ENCODE peak calls at places on chromosomes 1 and 21, in six cellular contexts. One of them, this sample, is unnamed.
A peak's percentile ranks its signal among the peaks of the same experiment; 100 is the strongest.

GRCh38 chr1:16085521-16085920 is 12.1 kb upstream of the FAM131C start:
- DNase-seq in cardiac muscle cell: no peak
- DNase-seq in uterus: no peak
- DNase-seq in heart right ventricle: no peak
- DNase-seq in CD8-positive, alpha-beta T cell: no peak
- DNase-seq in fibroblast of lung: no peak
- DNase-seq in this sample: no peak

GRCh38 chr1:50271337-50271736 is 151.9 kb downstream of the DMRTA2 start:
- DNase-seq in cardiac muscle cell: no peak
- DNase-seq in uterus: no peak
- DNase-seq in heart right ventricle: no peak
- DNase-seq in CD8-positive, alpha-beta T cell: no peak
- DNase-seq in fibroblast of lung: no peak
- DNase-seq in this sample: no peak

GRCh38 chr1:220786337-220787068 is at the start of gene MTARC1:
- DNase-seq in cardiac muscle cell: peak; percentile 90
- DNase-seq in uterus: peak; percentile 40
- DNase-seq in heart right ventricle: peak; percentile 78
- DNase-seq in CD8-positive, alpha-beta T cell: no peak
- DNase-seq in fibroblast of lung: peak; percentile 57
- DNase-seq in this sample: peak; percentile 23

GRCh38 chr1:172254521-172255222 is 165.8 kb upstream of the C1orf105 start:
- DNase-seq in cardiac muscle cell: no peak
- DNase-seq in uterus: no peak
- DNase-seq in heart right ventricle: no peak
- DNase-seq in CD8-positive, alpha-beta T cell: no peak
- DNase-seq in fibroblast of lung: peak; percentile 97
- DNase-seq in this sample: no peak

GRCh38 chr1:184051485-184052193 is at the start of gene TSEN15:
- DNase-seq in cardiac muscle cell: peak; percentile 88
- DNase-seq in uterus: peak; percentile 78
- DNase-seq in heart right ventricle: peak; percentile 66
- DNase-seq in CD8-positive, alpha-beta T cell: peak; percentile 89
- DNase-seq in fibroblast of lung: peak; percentile 82
- DNase-seq in this sample: peak; percentile 76

GRCh38 chr1:114154146-114154962 is 685 bp upstream of the SYT6 start:
- DNase-seq in cardiac muscle cell: peak; percentile 8
- DNase-seq in uterus: no peak
- DNase-seq in heart right ventricle: no peak
- DNase-seq in CD8-positive, alpha-beta T cell: no peak
- DNase-seq in fibroblast of lung: peak; percentile 29
- DNase-seq in this sample: no peak

GRCh38 chr1:221708987-221709386 is 32.9 kb downstream of the DUSP10 start:
- DNase-seq in cardiac muscle cell: no peak
- DNase-seq in uterus: peak; percentile 38
- DNase-seq in heart right ventricle: peak; percentile 62
- DNase-seq in CD8-positive, alpha-beta T cell: no peak
- DNase-seq in fibroblast of lung: peak; percentile 85
- DNase-seq in this sample: no peak

GRCh38 chr1:230610589-230610988 is 31.7 kb upstream of the COG2 start:
- DNase-seq in cardiac muscle cell: no peak
- DNase-seq in uterus: no peak
- DNase-seq in heart right ventricle: no peak
- DNase-seq in CD8-positive, alpha-beta T cell: no peak
- DNase-seq in fibroblast of lung: no peak
- DNase-seq in this sample: no peak

GRCh38 chr1:59220356-59220755 is 76.5 kb upstream of the FGGY start:
- DNase-seq in cardiac muscle cell: no peak
- DNase-seq in uterus: no peak
- DNase-seq in heart right ventricle: no peak
- DNase-seq in CD8-positive, alpha-beta T cell: no peak
- DNase-seq in fibroblast of lung: peak; percentile 27
- DNase-seq in this sample: no peak

GRCh38 chr1:244165701-244166100 is 114.6 kb downstream of the ZBTB18 start:
- DNase-seq in cardiac muscle cell: no peak
- DNase-seq in uterus: no peak
- DNase-seq in heart right ventricle: no peak
- DNase-seq in CD8-positive, alpha-beta T cell: no peak
- DNase-seq in fibroblast of lung: no peak
- DNase-seq in this sample: no peak

GRCh38 chr1:46394108-46394871 is at the start of gene FAAH:
- DNase-seq in cardiac muscle cell: peak; percentile 69
- DNase-seq in uterus: peak; percentile 59
- DNase-seq in heart right ventricle: peak; percentile 45
- DNase-seq in CD8-positive, alpha-beta T cell: peak; percentile 55
- DNase-seq in fibroblast of lung: peak; percentile 56
- DNase-seq in this sample: peak; percentile 65
- TF ChIP-seq CTCF in cardiac muscle cell: no peak
- TF ChIP-seq CTCF in uterus: no peak
- TF ChIP-seq CTCF in heart right ventricle: no peak
- TF ChIP-seq CTCF in CD8-positive, alpha-beta T cell: no peak
- TF ChIP-seq CTCF in fibroblast of lung: no peak
- TF ChIP-seq CTCF in this sample: no peak

GRCh38 chr1:224431726-224432125 is 2.9 kb downstream of the WDR26 start:
- DNase-seq in cardiac muscle cell: no peak
- DNase-seq in uterus: no peak
- DNase-seq in heart right ventricle: no peak
- DNase-seq in CD8-positive, alpha-beta T cell: no peak
- DNase-seq in fibroblast of lung: no peak
- DNase-seq in this sample: no peak

GRCh38 chr1:224430511-224431113 is 4.0 kb downstream of the WDR26 start:
- DNase-seq in cardiac muscle cell: no peak
- DNase-seq in uterus: no peak
- DNase-seq in heart right ventricle: peak; percentile 47
- DNase-seq in CD8-positive, alpha-beta T cell: no peak
- DNase-seq in fibroblast of lung: peak; percentile 72
- DNase-seq in this sample: no peak

GRCh38 chr1:224432141-224432540 is 2.5 kb downstream of the WDR26 start:
- DNase-seq in cardiac muscle cell: no peak
- DNase-seq in uterus: no peak
- DNase-seq in heart right ventricle: no peak
- DNase-seq in CD8-positive, alpha-beta T cell: no peak
- DNase-seq in fibroblast of lung: no peak
- DNase-seq in this sample: no peak

GRCh38 chr1:224427346-224427745 is 7.3 kb downstream of the WDR26 start:
- DNase-seq in cardiac muscle cell: no peak
- DNase-seq in uterus: no peak
- DNase-seq in heart right ventricle: no peak
- DNase-seq in CD8-positive, alpha-beta T cell: no peak
- DNase-seq in fibroblast of lung: peak; percentile 87
- DNase-seq in this sample: no peak

DNA sequence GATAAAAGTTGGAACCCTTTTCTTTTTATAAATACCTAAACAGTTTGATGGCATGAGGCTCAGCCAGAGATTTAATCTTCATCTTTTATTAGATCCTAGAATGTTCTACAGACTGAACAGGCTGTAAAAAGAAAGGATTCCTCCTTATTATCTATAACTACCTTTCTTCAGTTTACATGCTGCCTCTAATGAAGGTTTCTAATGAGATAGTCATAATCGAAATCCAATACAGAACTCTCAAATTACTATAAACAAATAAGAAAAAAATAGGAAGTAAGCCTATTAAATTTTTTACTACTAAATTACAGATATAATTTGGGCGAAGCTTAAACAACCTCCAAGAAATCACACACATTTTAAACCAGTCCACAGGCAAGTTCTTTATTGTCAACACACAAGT is 5.0 kb downstream of the WDR26 start:
- DNase-seq in cardiac muscle cell: no peak
- DNase-seq in uterus: no peak
- DNase-seq in heart right ventricle: no peak
- DNase-seq in CD8-positive, alpha-beta T cell: no peak
- DNase-seq in fibroblast of lung: no peak
- DNase-seq in this sample: no peak
- H3K27ac ChIP-seq in cardiac muscle cell: no peak overlapping the region
- H3K27ac ChIP-seq in uterus: peak overlapping the region; percentile 98
- H3K27ac ChIP-seq in heart right ventricle: peak overlapping the region; percentile 4
- H3K27ac ChIP-seq in CD8-positive, alpha-beta T cell: no peak overlapping the region
- H3K27ac ChIP-seq in fibroblast of lung: no peak overlapping the region
- H3K27ac ChIP-seq in this sample: peak overlapping the region; percentile 98

GRCh38 chr1:45643978-45644377 is 20.1 kb upstream of the CCDC17 start:
- DNase-seq in cardiac muscle cell: no peak
- DNase-seq in uterus: no peak
- DNase-seq in heart right ventricle: no peak
- DNase-seq in CD8-positive, alpha-beta T cell: no peak
- DNase-seq in fibroblast of lung: no peak
- DNase-seq in this sample: no peak
- TF ChIP-seq CTCF in cardiac muscle cell: no peak
- TF ChIP-seq CTCF in uterus: no peak
- TF ChIP-seq CTCF in heart right ventricle: no peak
- TF ChIP-seq CTCF in CD8-positive, alpha-beta T cell: no peak
- TF ChIP-seq CTCF in fibroblast of lung: no peak
- TF ChIP-seq CTCF in this sample: no peak

GRCh38 chr21:34671891-34672290 is 3.1 kb downstream of the CLIC6 start:
- DNase-seq in cardiac muscle cell: no peak
- DNase-seq in uterus: no peak
- DNase-seq in heart right ventricle: no peak
- DNase-seq in CD8-positive, alpha-beta T cell: no peak
- DNase-seq in fibroblast of lung: no peak
- DNase-seq in this sample: no peak
- H3K27ac ChIP-seq in cardiac muscle cell: no peak overlapping the region
- H3K27ac ChIP-seq in uterus: no peak overlapping the region
- H3K27ac ChIP-seq in heart right ventricle: no peak overlapping the region
- H3K27ac ChIP-seq in CD8-positive, alpha-beta T cell: no peak overlapping the region
- H3K27ac ChIP-seq in fibroblast of lung: no peak overlapping the region
- H3K27ac ChIP-seq in this sample: no peak overlapping the region

DNA sequence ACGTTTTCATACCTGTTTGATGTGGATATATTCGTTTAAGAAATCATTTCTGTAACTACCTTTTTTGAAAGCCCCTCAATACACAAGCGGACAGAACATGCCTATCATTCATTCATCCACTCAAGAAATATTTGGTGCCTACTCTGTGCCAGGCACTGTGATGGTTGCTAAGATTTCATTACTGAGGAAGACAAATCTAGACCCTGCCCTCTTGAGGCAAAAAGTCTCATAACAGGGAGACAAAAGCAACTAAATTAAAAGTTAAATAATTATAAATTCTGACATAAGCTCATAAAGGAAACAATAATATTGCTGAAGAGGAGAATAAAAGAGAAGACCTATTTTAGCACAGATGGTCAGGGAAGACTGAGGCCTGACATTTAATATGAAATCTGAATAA is 203.5 kb upstream of the ZNHIT6 start:
- DNase-seq in cardiac muscle cell: no peak
- DNase-seq in uterus: no peak
- DNase-seq in heart right ventricle: no peak
- DNase-seq in CD8-positive, alpha-beta T cell: no peak
- DNase-seq in fibroblast of lung: no peak
- DNase-seq in this sample: no peak
- TF ChIP-seq CTCF in cardiac muscle cell: peak; percentile 43
- TF ChIP-seq CTCF in uterus: no peak
- TF ChIP-seq CTCF in heart right ventricle: no peak
- TF ChIP-seq CTCF in CD8-positive, alpha-beta T cell: no peak
- TF ChIP-seq CTCF in fibroblast of lung: peak; percentile 31
- TF ChIP-seq CTCF in this sample: no peak

GRCh38 chr1:89489037-89489729 is 35.4 kb upstream of the LRRC8B start:
- DNase-seq in cardiac muscle cell: no peak
- DNase-seq in uterus: no peak
- DNase-seq in heart right ventricle: no peak
- DNase-seq in CD8-positive, alpha-beta T cell: no peak
- DNase-seq in fibroblast of lung: peak; percentile 68
- DNase-seq in this sample: no peak
- H3K27ac ChIP-seq in cardiac muscle cell: no peak overlapping the region
- H3K27ac ChIP-seq in uterus: no peak overlapping the region
- H3K27ac ChIP-seq in heart right ventricle: no peak overlapping the region
- H3K27ac ChIP-seq in CD8-positive, alpha-beta T cell: no peak overlapping the region
- H3K27ac ChIP-seq in fibroblast of lung: no peak overlapping the region
- H3K27ac ChIP-seq in this sample: no peak overlapping the region

GRCh38 chr1:235328271-235329138 is at the start of gene GGPS1:
- DNase-seq in cardiac muscle cell: peak; percentile 99
- DNase-seq in uterus: peak; percentile 98
- DNase-seq in heart right ventricle: peak; percentile 98
- DNase-seq in CD8-positive, alpha-beta T cell: peak; percentile 99
- DNase-seq in fibroblast of lung: peak; percentile 99
- DNase-seq in this sample: peak; percentile 97
- TF ChIP-seq CTCF in cardiac muscle cell: no peak
- TF ChIP-seq CTCF in uterus: peak; percentile 13
- TF ChIP-seq CTCF in heart right ventricle: no peak
- TF ChIP-seq CTCF in CD8-positive, alpha-beta T cell: no peak
- TF ChIP-seq CTCF in fibroblast of lung: no peak
- TF ChIP-seq CTCF in this sample: no peak

GRCh38 chr1:119782541-119783338 is 14.0 kb upstream of the HMGCS2 start:
- DNase-seq in cardiac muscle cell: no peak
- DNase-seq in uterus: no peak
- DNase-seq in heart right ventricle: no peak
- DNase-seq in CD8-positive, alpha-beta T cell: no peak
- DNase-seq in fibroblast of lung: no peak
- DNase-seq in this sample: no peak

GRCh38 chr1:119779869-119780356 is 11.2 kb upstream of the HMGCS2 start:
- DNase-seq in cardiac muscle cell: no peak
- DNase-seq in uterus: peak; percentile 54
- DNase-seq in heart right ventricle: peak; percentile 13
- DNase-seq in CD8-positive, alpha-beta T cell: no peak
- DNase-seq in fibroblast of lung: no peak
- DNase-seq in this sample: no peak

GRCh38 chr1:119783354-119784126 is 14.8 kb upstream of the HMGCS2 start:
- DNase-seq in cardiac muscle cell: no peak
- DNase-seq in uterus: no peak
- DNase-seq in heart right ventricle: no peak
- DNase-seq in CD8-positive, alpha-beta T cell: no peak
- DNase-seq in fibroblast of lung: peak; percentile 40
- DNase-seq in this sample: no peak

GRCh38 chr1:119778886-119779560 is 10.3 kb upstream of the HMGCS2 start:
- DNase-seq in cardiac muscle cell: no peak
- DNase-seq in uterus: no peak
- DNase-seq in heart right ventricle: no peak
- DNase-seq in CD8-positive, alpha-beta T cell: no peak
- DNase-seq in fibroblast of lung: no peak
- DNase-seq in this sample: no peak

GRCh38 chr1:119781434-119782210 is 12.9 kb upstream of the HMGCS2 start:
- DNase-seq in cardiac muscle cell: no peak
- DNase-seq in uterus: no peak
- DNase-seq in heart right ventricle: no peak
- DNase-seq in CD8-positive, alpha-beta T cell: no peak
- DNase-seq in fibroblast of lung: no peak
- DNase-seq in this sample: no peak
- H3K27ac ChIP-seq in cardiac muscle cell: no peak overlapping the region
- H3K27ac ChIP-seq in uterus: no peak overlapping the region
- H3K27ac ChIP-seq in heart right ventricle: no peak overlapping the region
- H3K27ac ChIP-seq in CD8-positive, alpha-beta T cell: no peak overlapping the region
- H3K27ac ChIP-seq in fibroblast of lung: no peak overlapping the region
- H3K27ac ChIP-seq in this sample: no peak overlapping the region

This sample was measured in gastrocnemius medialis.